ENCODE peak calls at places on chromosomes 12 and 14, in ten cellular contexts. J is tibial artery; Z is breast epithelium; I is esophagus squamous epithelium; B is CD4-positive, CD25-positive, alpha-beta regulatory T cell; M is iPS DF 6.9; K is lung; W is cardiac muscle cell; E is body of pancreas; A is neural progenitor cell. S is an unnamed sample. For H3K27me3, the result is how much of the 10 kb centered on the place peaks cover.

GRCh38 chr12:105598032-105598431 is 267.5 kb downstream of the C12orf75 start:
- DNase-seq in J (no peak), Z (no peak), I (no peak), B (no peak), M (no peak), K (no peak), W (no peak), E (no peak), A (no peak), S (no peak)

GRCh38 chr14:98840076-98840475 is 431.9 kb downstream of the BCL11B start:
- DNase-seq in J (no peak), Z (no peak), I (no peak), B (no peak), M (no peak), K (no peak), W (no peak), E (no peak), A (no peak), S (no peak)

GRCh38 chr14:80974338-80975078 is 19.1 kb downstream of the TSHR start:
- DNase-seq in J (no peak), Z (no peak), I (no peak), B (no peak), M (no peak), K (no peak), W (peak), E (no peak), A (no peak), S (no peak)

GRCh38 chr12:120962487-120963054 is 15.8 kb upstream of the HNF1A start:
- DNase-seq in J (no peak), Z (no peak), I (no peak), B (no peak), M (no peak), K (no peak), W (no peak), E (no peak), A (no peak), S (no peak)

GRCh38 chr12:54592316-54592715 is 3.9 kb upstream of the PPP1R1A start:
- DNase-seq in J (no peak), Z (no peak), I (no peak), B (no peak), M (no peak), K (no peak), W (peak), E (no peak), A (no peak), S (no peak)

GRCh38 chr14:65833256-65833880 is 420.8 kb downstream of the FUT8 start:
- DNase-seq in J (no peak), Z (no peak), I (no peak), B (no peak), M (no peak), K (no peak), W (no peak), E (no peak), A (peak), S (no peak)

GRCh38 chr12:84913151-84913550 is 552 bp upstream of the SLC6A15 start:
- DNase-seq in J (no peak), Z (no peak), I (no peak), B (no peak), M (peak), K (no peak), W (peak), E (no peak), A (peak), S (no peak)

GRCh38 chr12:94818970-94819369 is 168.6 kb upstream of the TMCC3 start:
- DNase-seq in J (no peak), Z (no peak), I (no peak), B (no peak), M (no peak), K (no peak), W (no peak), E (no peak), A (no peak), S (no peak)

GRCh38 chr14:75971509-75971908 is 10.3 kb downstream of the TGFB3 start:
- DNase-seq in J (no peak), Z (no peak), I (no peak), B (no peak), M (no peak), K (no peak), W (no peak), E (no peak), A (no peak), S (no peak)

GRCh38 chr12:52515927-52516831 is 4.0 kb downstream of the KRT5 start:
- DNase-seq in J (no peak), Z (no peak), I (no peak), B (no peak), M (no peak), K (peak), W (peak), E (no peak), A (no peak), S (no peak)

GRCh38 chr12:52519826-52520662 is at the start of gene KRT5:
- DNase-seq in J (no peak), Z (peak), I (no peak), B (no peak), M (no peak), K (peak), W (no peak), E (no peak), A (no peak), S (no peak)

GRCh38 chr12:52518574-52519469 is 1.4 kb downstream of the KRT5 start:
- DNase-seq in J (no peak), Z (no peak), I (no peak), B (no peak), M (no peak), K (peak), W (no peak), E (no peak), A (no peak), S (no peak)

GRCh38 chr12:52517005-52517835 is 3.0 kb downstream of the KRT5 start:
- DNase-seq in J (no peak), Z (no peak), I (no peak), B (no peak), M (no peak), K (peak), W (no peak), E (no peak), A (no peak), S (no peak)

GRCh38 chr12:52517888-52518287 is 2.3 kb downstream of the KRT5 start:
- DNase-seq in J (no peak), Z (no peak), I (no peak), B (no peak), M (no peak), K (peak), W (no peak), E (no peak), A (no peak), S (no peak)
- H3K27me3 ChIP-seq in J (under half), Z (under half), I (under half), B (under half), M (under half), K (under half), W (under half), E (under half), A (under half), S (under half)

GRCh38 chr14:58814476-58814875 is 176.7 kb downstream of the DACT1 start:
- DNase-seq in J (no peak), Z (no peak), I (no peak), B (no peak), M (no peak), K (no peak), W (no peak), E (no peak), A (no peak), S (no peak)

GRCh38 chr14:58815781-58816297 is 178.1 kb downstream of the DACT1 start:
- DNase-seq in J (no peak), Z (no peak), I (no peak), B (no peak), M (no peak), K (no peak), W (no peak), E (no peak), A (no peak), S (no peak)

GRCh38 chr14:58815046-58815701 is 177.4 kb downstream of the DACT1 start:
- DNase-seq in J (no peak), Z (no peak), I (no peak), B (no peak), M (no peak), K (no peak), W (peak), E (no peak), A (no peak), S (no peak)

GRCh38 chr14:58817846-58818245 is 180.1 kb downstream of the DACT1 start:
- DNase-seq in J (no peak), Z (no peak), I (no peak), B (no peak), M (no peak), K (no peak), W (peak), E (no peak), A (no peak), S (no peak)

DNA sequence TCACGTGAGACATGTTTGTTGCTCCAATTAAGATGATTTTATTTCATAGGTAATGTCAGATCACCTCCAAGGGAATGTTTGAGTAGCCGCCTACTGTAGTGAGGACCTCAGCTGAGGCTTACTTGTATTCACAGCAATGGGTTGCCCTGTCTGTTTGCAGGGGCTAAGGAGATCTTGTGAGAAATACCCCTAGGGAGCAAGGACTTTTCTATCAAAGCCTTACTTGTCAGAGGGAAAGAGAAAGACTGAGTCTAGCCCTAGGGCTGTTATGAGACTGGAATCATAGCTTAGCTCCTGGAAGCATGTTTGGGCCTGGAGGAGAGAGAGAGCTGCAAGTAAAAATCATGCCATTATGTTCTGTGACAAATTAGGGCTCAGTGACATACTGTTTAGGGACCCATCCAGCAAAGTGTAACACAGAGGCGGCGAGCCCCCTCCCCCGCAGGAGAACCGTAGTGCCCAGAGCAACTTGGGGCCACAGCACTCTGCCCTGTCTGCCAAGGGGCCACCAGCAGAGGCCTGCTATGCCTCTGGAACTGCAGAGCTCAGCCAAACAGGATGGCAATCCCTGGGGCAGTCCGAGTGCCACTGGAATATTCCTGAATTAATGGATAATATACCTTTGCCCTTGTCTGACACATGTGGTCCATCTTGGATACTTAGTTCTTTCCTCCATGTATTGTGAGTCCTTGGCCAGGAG is 178.8 kb downstream of the DACT1 start:
- DNase-seq in J (no peak), Z (no peak), I (no peak), B (no peak), M (no peak), K (no peak), W (no peak), E (no peak), A (no peak), S (no peak)
- H3K27ac ChIP-seq in J (no peak), Z (no peak), I (no peak), B (no peak), M (no peak), K (no peak), W (no peak), E (no peak), A (no peak), S (no peak)

GRCh38 chr14:49980027-49980426 is 87.1 kb downstream of the ARF6 start:
- DNase-seq in J (no peak), Z (no peak), I (no peak), B (no peak), M (no peak), K (no peak), W (no peak), E (no peak), A (no peak), S (no peak)

GRCh38 chr14:49975286-49975685 is 82.4 kb downstream of the ARF6 start:
- DNase-seq in J (no peak), Z (no peak), I (no peak), B (no peak), M (no peak), K (no peak), W (peak), E (no peak), A (no peak), S (peak)

GRCh38 chr14:49972840-49973239 is 80.0 kb downstream of the ARF6 start:
- DNase-seq in J (peak), Z (no peak), I (no peak), B (peak), M (no peak), K (peak), W (peak), E (no peak), A (no peak), S (peak)

GRCh38 chr14:49975799-49976198 is 82.9 kb downstream of the ARF6 start:
- DNase-seq in J (no peak), Z (no peak), I (no peak), B (no peak), M (no peak), K (no peak), W (no peak), E (no peak), A (no peak), S (no peak)

DNA sequence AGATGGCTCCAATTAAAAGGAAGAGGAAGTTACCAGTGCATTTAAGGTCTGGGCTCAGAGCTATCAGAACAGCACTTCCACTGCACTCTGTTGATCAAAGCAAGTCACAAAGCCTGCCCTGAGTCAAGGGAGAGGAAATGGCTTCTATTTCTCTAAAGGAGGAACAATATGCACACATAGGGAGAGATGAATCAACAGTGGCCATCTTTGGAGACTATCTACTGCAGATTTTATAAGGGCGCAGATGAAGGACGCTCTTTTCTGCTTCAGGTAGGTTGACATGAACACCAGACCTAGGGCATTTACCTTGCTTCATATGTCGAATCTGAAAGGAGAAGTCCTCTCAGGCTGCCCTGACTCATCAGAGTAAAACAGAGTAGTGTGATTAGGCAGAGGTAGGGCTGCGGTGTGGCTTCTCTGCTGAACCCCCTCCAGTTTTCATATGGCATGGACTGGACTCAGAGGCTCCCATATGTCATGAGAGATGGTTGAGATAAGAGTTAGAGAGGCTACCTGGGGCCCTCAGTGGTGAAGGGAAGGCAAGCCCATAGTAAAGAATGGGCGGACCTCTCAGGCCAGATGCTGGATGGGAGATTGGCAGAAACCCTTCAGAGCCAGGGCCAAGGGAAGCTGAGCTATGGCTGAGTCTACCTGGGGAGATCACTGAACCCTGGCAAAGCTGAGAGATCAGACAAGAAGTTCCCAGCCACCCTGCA is 84.4 kb downstream of the ARF6 start:
- DNase-seq in J (no peak), Z (no peak), I (no peak), B (peak), M (no peak), K (no peak), W (no peak), E (no peak), A (no peak), S (no peak)
- H3K4me3 ChIP-seq in J (no peak), Z (no peak), I (no peak), B (peak), M (no peak), K (no peak), W (no peak), E (no peak), A (no peak), S (no peak)

GRCh38 chr14:54567634-54568561 is 970 bp downstream of the SAMD4A start:
- DNase-seq in J (peak), Z (no peak), I (no peak), B (peak), M (peak), K (peak), W (peak), E (peak), A (peak), S (no peak)

GRCh38 chr14:54572316-54572715 is 5.4 kb downstream of the SAMD4A start:
- DNase-seq in J (no peak), Z (no peak), I (no peak), B (peak), M (peak), K (no peak), W (peak), E (no peak), A (peak), S (no peak)

GRCh38 chr14:54568821-54569591 is 2.1 kb downstream of the SAMD4A start:
- DNase-seq in J (peak), Z (no peak), I (no peak), B (no peak), M (no peak), K (no peak), W (peak), E (no peak), A (peak), S (no peak)

GRCh38 chr14:54570651-54571415 is 3.9 kb downstream of the SAMD4A start:
- DNase-seq in J (no peak), Z (no peak), I (no peak), B (peak), M (no peak), K (no peak), W (peak), E (no peak), A (no peak), S (peak)

DNA sequence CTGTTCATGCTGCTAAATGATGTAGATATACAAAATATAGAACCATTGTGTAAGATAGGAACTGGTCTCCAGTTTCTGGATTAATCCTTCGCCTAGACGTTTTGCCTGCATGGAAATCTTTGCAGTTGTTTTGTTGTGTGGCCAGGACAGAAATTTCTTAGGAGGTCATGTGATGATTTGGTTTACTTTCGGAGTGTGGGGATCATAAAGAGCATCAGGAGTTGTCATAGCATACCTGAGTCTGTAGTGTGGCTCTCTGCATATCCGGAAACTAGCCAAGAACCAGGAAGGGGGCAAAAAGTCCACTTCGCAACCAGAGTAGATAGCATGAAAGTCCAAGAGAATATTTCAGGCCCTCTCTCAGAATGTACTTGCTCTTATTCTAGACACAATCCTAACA is 3.1 kb downstream of the SAMD4A start:
- DNase-seq in J (no peak), Z (no peak), I (no peak), B (no peak), M (no peak), K (no peak), W (no peak), E (no peak), A (no peak), S (no peak)
- H3K27me3 ChIP-seq in J (under half), Z (under half), I (under half), B (under half), M (under half), K (under half), W (under half), E (under half), A (under half), S (under half)

GRCh38 chr14:53304726-53305381 is 151.7 kb upstream of the DDHD1 start:
- DNase-seq in J (no peak), Z (no peak), I (no peak), B (no peak), M (no peak), K (no peak), W (no peak), E (no peak), A (peak), S (peak)
- H3K27ac ChIP-seq in J (no peak), Z (no peak), I (no peak), B (no peak), M (no peak), K (no peak), W (no peak), E (no peak), A (no peak), S (peak)

GRCh38 chr12:42741771-42742510 is 152.4 kb upstream of the PRICKLE1 start:
- DNase-seq in J (no peak), Z (no peak), I (no peak), B (no peak), M (no peak), K (no peak), W (peak), E (no peak), A (no peak), S (peak)
- H3K4me3 ChIP-seq in J (no peak), Z (no peak), I (no peak), B (no peak), M (no peak), K (no peak), W (no peak), E (no peak), A (no peak), S (no peak)

GRCh38 chr14:69938751-69939150 is 59.5 kb downstream of the SMOC1 start:
- DNase-seq in J (no peak), Z (no peak), I (no peak), B (no peak), M (no peak), K (no peak), W (no peak), E (no peak), A (no peak), S (no peak)
- H3K27me3 ChIP-seq in J (under half), Z (under half), I (under half), B (under half), M (under half), K (under half), W (under half), E (under half), A (under half), S (under half)

DNA sequence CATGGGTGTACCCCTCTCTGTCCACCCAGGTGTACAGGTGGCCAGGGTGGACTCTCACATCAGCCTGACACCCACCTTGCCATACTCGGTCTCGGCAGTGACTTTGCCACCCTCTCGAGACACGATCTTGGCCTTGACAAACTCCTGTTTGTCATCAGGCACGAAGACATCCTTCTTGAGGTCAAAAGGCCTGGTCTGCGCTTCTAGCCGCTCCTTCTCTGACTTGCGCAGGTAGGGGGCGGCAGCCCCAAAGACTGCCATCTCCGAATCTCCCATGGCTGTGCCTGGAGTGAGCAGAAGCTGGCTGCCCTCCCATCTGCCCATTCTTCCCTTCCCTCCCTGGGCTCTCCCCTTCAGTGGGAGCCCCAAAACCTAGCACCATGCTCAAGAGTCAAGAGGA is 2.0 kb downstream of the MYH7 start:
- DNase-seq in J (no peak), Z (peak), I (no peak), B (no peak), M (no peak), K (no peak), W (no peak), E (no peak), A (no peak), S (no peak)
- H3K27ac ChIP-seq in J (no peak), Z (no peak), I (no peak), B (no peak), M (no peak), K (peak), W (peak), E (no peak), A (no peak), S (no peak)

S was measured in AG04450.